ENCODE peak calls at places on chromosomes 12 and 14, in eight cellular contexts. O is HT1080; I is RWPE1; D is EH; V is stimulated activated naive CD8-positive, alpha-beta T cell treated with anti-CD3 and anti-CD28 coated beads, Interleukin-15, amount 100 ng/mL, for 72 hours; C is stimulated activated CD8-positive, alpha-beta memory T cell treated with anti-CD3 and anti-CD28 coated beads, Interleukin-2, amount 100 ng/mL, for 48 hours; Q is activated T-cell treated with anti-CD3 and anti-CD28 coated beads, Interleukin-2, amount 50 U/mL, for 72 hours; G is mammary epithelial cell. Y is an unnamed sample.

GRCh38 chr12:98799822-98800221 is 154.7 kb downstream of the APAF1 start:
- DNase-seq in O (no peak), I (no peak), D (no peak), V (no peak), C (no peak), Q (no peak), G (no peak), Y (no peak)

GRCh38 chr12:103903979-103904378 is 26.2 kb upstream of the HSP90B1 start:
- DNase-seq in O (no peak), I (no peak), D (no peak), V (no peak), C (no peak), Q (no peak), G (no peak), Y (no peak)

GRCh38 chr14:100629696-100630095 is 42.5 kb upstream of the BEGAIN start:
- DNase-seq in O (peak; percentile 79), I (no peak), D (no peak), V (no peak), C (no peak), Q (no peak), G (no peak), Y (no peak)

GRCh38 chr14:105602799-105603763 is 76.7 kb downstream of the TMEM121 start:
- DNase-seq in O (no peak), I (no peak), D (no peak), V (no peak), C (no peak), Q (no peak), G (no peak), Y (no peak)

GRCh38 chr12:54016478-54016964 is 7.7 kb downstream of the HOXC8 start:
- DNase-seq in O (peak; percentile 78), I (peak; percentile 72), D (peak; percentile 90), V (no peak), C (no peak), Q (no peak), G (peak; percentile 74), Y (peak; percentile 89)

GRCh38 chr12:30989754-30990153 is 63.2 kb downstream of the TSPAN11 start:
- DNase-seq in O (peak; percentile 13), I (no peak), D (peak; percentile 18), V (peak; percentile 26), C (peak; percentile 2), Q (peak; percentile 19), G (no peak), Y (peak; percentile 54)

GRCh38 chr14:73717998-73718741 is 4.0 kb upstream of the PNMA1 start:
- DNase-seq in O (no peak), I (no peak), D (peak; percentile 49), V (no peak), C (no peak), Q (no peak), G (no peak), Y (peak; percentile 1)

GRCh38 chr12:110537605-110538409 is 35.7 kb downstream of the RAD9B start:
- DNase-seq in O (no peak), I (peak; percentile 60), D (no peak), V (no peak), C (no peak), Q (no peak), G (peak; percentile 83), Y (no peak)

GRCh38 chr12:8950287-8950574 is 786 bp upstream of the M6PR start:
- DNase-seq in O (no peak), I (no peak), D (no peak), V (no peak), C (no peak), Q (no peak), G (no peak), Y (no peak)

GRCh38 chr12:5966486-5967095 is 21.5 kb upstream of the ANO2 start:
- DNase-seq in O (no peak), I (no peak), D (no peak), V (no peak), C (no peak), Q (no peak), G (no peak), Y (no peak)

GRCh38 chr14:102911541-102911951 is 10.9 kb upstream of the AMN start:
- DNase-seq in O (no peak), I (no peak), D (no peak), V (no peak), C (no peak), Q (no peak), G (no peak), Y (no peak)

GRCh38 chr12:11798856-11799530 is 149.5 kb downstream of the ETV6 start:
- DNase-seq in O (peak; percentile 99), I (peak; percentile 20), D (peak; percentile 98), V (no peak), C (no peak), Q (no peak), G (peak; percentile 92), Y (peak; percentile 89)

GRCh38 chr14:56590535-56590951 is 10.9 kb downstream of the TMEM260 start:
- DNase-seq in O (no peak), I (no peak), D (no peak), V (no peak), C (no peak), Q (no peak), G (no peak), Y (no peak)

GRCh38 chr12:26971963-26972362 is 33.7 kb downstream of the FGFR1OP2 start:
- DNase-seq in O (no peak), I (no peak), D (no peak), V (peak; percentile 80), C (peak; percentile 19), Q (peak; percentile 72), G (no peak), Y (no peak)

GRCh38 chr14:96418075-96418474 is 26.1 kb downstream of the AK7 start:
- DNase-seq in O (no peak), I (no peak), D (no peak), V (no peak), C (no peak), Q (no peak), G (no peak), Y (no peak)

GRCh38 chr12:96121271-96121711 is 72.9 kb upstream of the ELK3 start:
- DNase-seq in O (peak; percentile 48), I (no peak), D (no peak), V (peak; percentile 23), C (no peak), Q (no peak), G (no peak), Y (no peak)

GRCh38 chr14:24260026-24260779 is 2.8 kb downstream of the TGM1 start:
- DNase-seq in O (no peak), I (no peak), D (no peak), V (no peak), C (no peak), Q (no peak), G (no peak), Y (no peak)

GRCh38 chr12:46391630-46392029 is 19.1 kb upstream of the SLC38A2 start:
- DNase-seq in O (no peak), I (no peak), D (peak; percentile 29), V (no peak), C (no peak), Q (no peak), G (no peak), Y (no peak)

GRCh38 chr12:131872154-131873046 is 22.0 kb upstream of the ULK1 start:
- DNase-seq in O (peak; percentile 87), I (peak; percentile 78), D (peak; percentile 98), V (no peak), C (no peak), Q (no peak), G (peak; percentile 94), Y (peak; percentile 99)

GRCh38 chr12:95412826-95413311 is 61.1 kb upstream of the METAP2 start:
- DNase-seq in O (peak; percentile 63), I (peak; percentile 58), D (peak; percentile 98), V (no peak), C (no peak), Q (no peak), G (peak; percentile 79), Y (peak; percentile 92)

GRCh38 chr12:121786441-121786825 is 7.1 kb downstream of the RHOF start:
- DNase-seq in O (peak; percentile 98), I (peak; percentile 89), D (peak; percentile 96), V (no peak), C (no peak), Q (peak; percentile 64), G (peak; percentile 99), Y (peak; percentile 100)

GRCh38 chr12:125185740-125186470 is 120.7 kb downstream of the AACS start:
- DNase-seq in O (peak; percentile 60), I (peak; percentile 48), D (peak; percentile 84), V (peak; percentile 33), C (peak; percentile 37), Q (peak; percentile 54), G (peak; percentile 69), Y (peak; percentile 80)

GRCh38 chr12:31491395-31491794 is 99.5 kb downstream of the DENND5B start:
- DNase-seq in O (no peak), I (no peak), D (no peak), V (no peak), C (no peak), Q (no peak), G (no peak), Y (no peak)

GRCh38 chr14:101359221-101360044 is 201.9 kb upstream of the DIO3 start:
- DNase-seq in O (no peak), I (no peak), D (peak; percentile 61), V (no peak), C (no peak), Q (no peak), G (no peak), Y (no peak)

GRCh38 chr12:64585085-64585484 is 25.2 kb upstream of the RASSF3 start:
- DNase-seq in O (no peak), I (no peak), D (no peak), V (no peak), C (no peak), Q (no peak), G (no peak), Y (no peak)

GRCh38 chr14:89214221-89214965 is 202.6 kb downstream of the FOXN3 start:
- DNase-seq in O (no peak), I (peak; percentile 16), D (no peak), V (no peak), C (no peak), Q (no peak), G (peak; percentile 7), Y (peak; percentile 80)

GRCh38 chr14:24051789-24052655 is at the start of gene CARMIL3:
- DNase-seq in O (peak; percentile 32), I (peak; percentile 61), D (peak; percentile 57), V (peak; percentile 58), C (peak; percentile 40), Q (peak; percentile 74), G (peak; percentile 30), Y (peak; percentile 57)

GRCh38 chr14:87999282-87999681 is 5.7 kb upstream of the GPR65 start:
- DNase-seq in O (no peak), I (no peak), D (no peak), V (no peak), C (no peak), Q (no peak), G (no peak), Y (no peak)

Y was measured in PC-3.